ENCODE peak calls at places on chromosomes 5 and 9, in seven cellular contexts. H, N, J, V, W, Q and D are unnamed samples.

GRCh38 chr5:136780518-136780917 is 415.2 kb upstream of the TRPC7 start:
- DNase-seq in H (no peak), N (no peak), J (no peak), V (no peak), W (no peak), Q (no peak), D (no peak)

GRCh38 chr9:22047596-22047995 is 38.5 kb upstream of the CDKN2B start:
- DNase-seq in H (no peak), N (no peak), J (no peak), V (no peak), W (no peak), Q (no peak), D (no peak)

GRCh38 chr9:137237759-137238726 is 3.0 kb upstream of the TUBB4B start:
- DNase-seq in H (no peak), N (no peak), J (peak; percentile 46), V (no peak), W (no peak), Q (no peak), D (no peak)

GRCh38 chr5:14263700-14264099 is 120.6 kb downstream of the TRIO start:
- DNase-seq in H (no peak), N (no peak), J (no peak), V (no peak), W (no peak), Q (no peak), D (no peak)

GRCh38 chr9:92188969-92189781 is 74.0 kb upstream of the SPTLC1 start:
- DNase-seq in H (no peak), N (no peak), J (no peak), V (no peak), W (no peak), Q (no peak), D (no peak)

GRCh38 chr9:92026206-92027002 is 76.4 kb upstream of the ROR2 start:
- DNase-seq in H (no peak), N (no peak), J (no peak), V (no peak), W (no peak), Q (no peak), D (no peak)

GRCh38 chr5:73796164-73797141 is 170.5 kb downstream of the ARHGEF28 start:
- DNase-seq in H (no peak), N (peak; percentile 92), J (peak; percentile 63), V (no peak), W (peak; percentile 99), Q (no peak), D (peak; percentile 84)

GRCh38 chr5:395921-396714 is 46.9 kb upstream of the EXOC3 start:
- DNase-seq in H (peak; percentile 67), N (no peak), J (no peak), V (no peak), W (no peak), Q (no peak), D (no peak)

GRCh38 chr9:38687389-38687842 is 32.5 kb downstream of the FAM240B start:
- DNase-seq in H (peak; percentile 82), N (no peak), J (peak; percentile 82), V (no peak), W (no peak), Q (peak; percentile 55), D (peak; percentile 46)

GRCh38 chr9:105128908-105129307 is 115.5 kb upstream of the SLC44A1 start:
- DNase-seq in H (no peak), N (no peak), J (no peak), V (no peak), W (no peak), Q (no peak), D (no peak)

GRCh38 chr5:158590936-158591863 is 508.5 kb downstream of the EBF1 start:
- DNase-seq in H (no peak), N (no peak), J (peak; percentile 18), V (no peak), W (peak; percentile 21), Q (peak; percentile 39), D (no peak)

GRCh38 chr5:154642499-154643245 is 112.5 kb upstream of the LARP1 start:
- DNase-seq in H (no peak), N (no peak), J (peak; percentile 57), V (no peak), W (peak; percentile 40), Q (no peak), D (peak; percentile 34)

GRCh38 chr9:70614786-70615565 is 200.5 kb upstream of the KLF9 start:
- DNase-seq in H (no peak), N (no peak), J (no peak), V (no peak), W (no peak), Q (no peak), D (no peak)

GRCh38 chr5:133047404-133047803 is 4.4 kb upstream of the HSPA4 start:
- DNase-seq in H (peak; percentile 78), N (no peak), J (no peak), V (no peak), W (no peak), Q (no peak), D (no peak)

GRCh38 chr5:82334856-82335255 is 56.7 kb upstream of the RPS23 start:
- DNase-seq in H (no peak), N (peak; percentile 93), J (no peak), V (no peak), W (peak; percentile 90), Q (no peak), D (no peak)

GRCh38 chr9:129910628-129911567 is 75.6 kb downstream of the USP20 start:
- DNase-seq in H (no peak), N (peak; percentile 100), J (no peak), V (no peak), W (peak; percentile 99), Q (peak; percentile 64), D (peak; percentile 55)

GRCh38 chr9:70602364-70603019 is 188.0 kb upstream of the KLF9 start:
- DNase-seq in H (no peak), N (peak; percentile 83), J (peak; percentile 65), V (peak; percentile 44), W (peak; percentile 95), Q (peak; percentile 26), D (peak; percentile 41)

GRCh38 chr5:124337996-124338395 is 408.4 kb downstream of the ZNF608 start:
- DNase-seq in H (no peak), N (no peak), J (no peak), V (no peak), W (no peak), Q (no peak), D (no peak)

GRCh38 chr5:180034564-180034963 is 37.0 kb downstream of the RNF130 start:
- DNase-seq in H (no peak), N (no peak), J (no peak), V (no peak), W (peak; percentile 20), Q (no peak), D (no peak)

GRCh38 chr9:87883274-87883673 is 597 bp downstream of the SPATA31E1 start:
- DNase-seq in H (no peak), N (no peak), J (no peak), V (no peak), W (no peak), Q (no peak), D (no peak)

GRCh38 chr9:87884578-87885459 is 2.1 kb downstream of the SPATA31E1 start:
- DNase-seq in H (no peak), N (no peak), J (no peak), V (no peak), W (no peak), Q (no peak), D (no peak)

GRCh38 chr9:87885484-87886189 is 3.0 kb downstream of the SPATA31E1 start:
- DNase-seq in H (no peak), N (no peak), J (no peak), V (no peak), W (no peak), Q (no peak), D (no peak)

GRCh38 chr9:87882627-87883026 is at the start of gene SPATA31E1:
- DNase-seq in H (no peak), N (no peak), J (no peak), V (no peak), W (no peak), Q (no peak), D (no peak)

DNA sequence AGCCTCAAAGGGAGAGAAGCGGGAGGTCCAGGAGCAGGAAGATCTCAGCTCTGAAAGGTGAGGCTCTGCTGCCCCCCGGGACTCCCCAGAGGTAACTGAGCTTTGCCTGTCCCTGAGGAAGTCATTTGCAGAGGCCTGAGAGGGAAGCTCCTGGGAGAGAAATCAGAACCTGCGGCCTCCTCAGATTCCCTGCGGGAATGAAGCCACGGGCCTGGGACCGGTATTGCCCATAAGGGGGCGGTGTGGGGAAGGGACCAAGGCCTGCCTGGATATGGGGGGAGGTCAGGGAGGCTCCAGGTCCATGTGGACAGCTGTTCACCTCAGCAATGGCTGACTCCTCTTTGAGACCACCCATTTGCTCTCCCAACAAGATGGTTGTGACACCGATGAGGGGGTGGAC is 1.3 kb downstream of the SPATA31E1 start:
- DNase-seq in H (no peak), N (no peak), J (no peak), V (no peak), W (no peak), Q (no peak), D (peak; percentile 10)
- TF ChIP-seq CTCF in H (no peak), N (peak; percentile 20), J (no peak), V (no peak), W (no peak), Q (no peak), D (no peak)

DNA sequence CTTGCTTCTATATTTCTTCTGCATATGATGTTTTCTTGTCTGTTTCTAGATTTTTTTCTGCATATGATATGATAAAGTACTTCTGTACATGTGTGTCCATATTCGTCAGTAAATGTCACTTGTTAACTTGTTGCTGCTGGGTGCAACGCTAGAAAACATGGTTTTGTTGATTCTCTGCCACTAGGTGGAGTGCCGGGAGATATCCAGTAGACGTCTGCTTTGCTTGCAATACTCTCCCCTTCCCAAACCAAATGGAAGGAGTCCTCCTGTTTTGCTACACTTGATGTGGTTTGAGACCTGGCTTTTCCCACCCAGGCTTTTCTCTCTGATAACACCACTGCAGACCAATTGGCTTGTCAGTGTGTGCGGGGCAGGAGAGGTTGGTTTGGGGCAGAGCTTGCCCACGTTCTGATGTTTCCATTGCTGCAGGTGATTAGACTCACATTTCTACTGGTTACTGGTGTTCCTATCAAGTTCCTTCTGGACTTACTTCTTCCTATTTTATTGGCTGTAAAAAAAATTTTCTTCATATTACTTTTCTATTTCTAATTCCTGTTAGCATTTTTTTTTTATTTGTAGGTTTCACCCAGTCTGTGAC is 900.0 kb upstream of the CDH10 start:
- DNase-seq in H (no peak), N (no peak), J (peak; percentile 26), V (peak; percentile 2), W (peak; percentile 1), Q (peak; percentile 47), D (peak; percentile 55)
- TF ChIP-seq CTCF in H (no peak), N (no peak), J (peak; percentile 29), V (peak; percentile 78), W (peak; percentile 16), Q (peak; percentile 70), D (no peak)

DNA sequence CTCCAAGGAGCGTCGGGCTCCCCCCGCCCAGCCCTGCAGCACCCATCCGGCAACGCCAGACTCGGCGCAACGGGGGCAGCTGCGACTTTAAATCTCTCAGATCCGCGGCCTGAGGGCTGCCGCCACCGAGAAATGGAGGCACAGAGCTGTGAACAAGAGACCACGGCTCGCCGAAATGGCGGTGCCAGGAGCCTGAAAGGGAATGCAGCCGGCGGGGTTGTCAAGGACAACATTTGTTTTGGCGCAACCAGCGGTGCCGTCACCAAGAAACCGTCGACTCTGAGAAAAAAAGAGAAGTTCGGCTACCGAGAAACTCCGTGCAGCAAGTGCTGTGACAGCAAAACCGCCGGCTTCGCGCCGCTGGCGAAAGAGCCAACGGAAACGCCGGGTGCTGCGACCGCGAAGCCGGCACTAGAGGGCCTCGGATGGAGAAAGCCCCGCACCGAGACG is 2.1 kb upstream of the ANXA2R start:
- DNase-seq in H (peak; percentile 96), N (no peak), J (peak; percentile 76), V (peak; percentile 66), W (peak; percentile 74), Q (peak; percentile 74), D (peak; percentile 64)
- TF ChIP-seq CTCF in H (no peak), N (peak; percentile 19), J (no peak), V (peak; percentile 20), W (peak; percentile 15), Q (peak; percentile 54), D (no peak)

GRCh38 chr9:134449180-134449916 is 123.1 kb downstream of the RXRA start:
- DNase-seq in H (peak; percentile 94), N (peak; percentile 87), J (peak; percentile 81), V (peak; percentile 95), W (peak; percentile 97), Q (peak; percentile 89), D (peak; percentile 71)
- TF ChIP-seq CTCF in H (peak; percentile 93), N (peak; percentile 98), J (peak; percentile 45), V (peak; percentile 90), W (peak; percentile 94), Q (peak; percentile 86), D (peak; percentile 23)